ENCODE peak calls at places on chromosomes 7 and 10, in nine cellular contexts. N is AG09309; K is neural crest cell; E is NCI-H1092 treated with DMSO at 0.1 percent for 48 hours; R is stimulated activated CD4-positive, alpha-beta T cell treated with anti-CD3 and anti-CD28 coated beads, Interleukin-4, amount 100 ng/mL, for 48 hours; Q is left cardiac atrium; X is head of caudate nucleus; H is hepatocyte; Y is posterior cingulate gyrus. A is an unnamed sample.

GRCh38 chr7:135414208-135414607 is 95.7 kb downstream of the CNOT4 start:
- DNase-seq in R (no peak), H (no peak), X (no peak), K (no peak), Y (no peak), N (no peak), E (no peak), Q (no peak), A (no peak)

GRCh38 chr7:45573636-45574470 is at the start of gene ADCY1:
- DNase-seq in H (peak; percentile 68), Q (peak; percentile 32), Y (no peak), N (no peak), E (peak; percentile 30), X (no peak), R (no peak), K (peak; percentile 45), A (peak; percentile 45)

GRCh38 chr10:52250562-52250961 is 63.5 kb upstream of the DKK1 start:
- DNase-seq in Q (no peak), X (no peak), H (no peak), N (no peak), E (no peak), Y (no peak), K (no peak), R (no peak), A (no peak)

GRCh38 chr7:114910787-114911186 is 11.1 kb upstream of the MDFIC start:
- DNase-seq in Q (no peak), N (no peak), R (no peak), E (no peak), K (no peak), H (no peak), Y (no peak), X (no peak), A (no peak)

GRCh38 chr7:31493714-31494181 is 20.1 kb upstream of the ITPRID1 start:
- DNase-seq in R (no peak), N (no peak), K (no peak), E (no peak), Q (no peak), H (peak; percentile 72), X (no peak), Y (no peak), A (no peak)

GRCh38 chr7:6284055-6284400 is 11.6 kb upstream of the CYTH3 start:
- DNase-seq in Y (no peak), K (no peak), R (no peak), H (no peak), E (no peak), N (no peak), X (no peak), Q (no peak), A (no peak)

GRCh38 chr7:101947899-101948298 is 130.5 kb downstream of the CUX1 start:
- DNase-seq in H (peak; percentile 31), E (peak; percentile 82), K (no peak), Q (peak; percentile 85), X (no peak), Y (peak; percentile 86), N (no peak), R (no peak), A (peak; percentile 78)

GRCh38 chr7:83347836-83348482 is 185.3 kb upstream of the PCLO start:
- DNase-seq in Q (no peak), H (peak; percentile 81), E (no peak), Y (no peak), X (peak; percentile 22), K (no peak), N (no peak), R (no peak), A (no peak)

GRCh38 chr7:13641699-13642098 is 347.8 kb downstream of the ETV1 start:
- DNase-seq in Y (no peak), N (no peak), Q (no peak), X (no peak), K (no peak), E (no peak), H (peak; percentile 5), R (no peak), A (no peak)

GRCh38 chr7:85612514-85612913 is 425.7 kb upstream of the SEMA3D start:
- DNase-seq in Q (no peak), N (no peak), H (no peak), K (no peak), Y (no peak), X (no peak), R (no peak), E (peak; percentile 90), A (peak; percentile 63)

GRCh38 chr7:73829505-73829904 is 1.3 kb upstream of the CLDN4 start:
- DNase-seq in X (no peak), Q (no peak), K (no peak), H (no peak), E (no peak), N (no peak), Y (no peak), R (no peak), A (no peak)

GRCh38 chr10:63375006-63375405 is 90.8 kb downstream of the JMJD1C start:
- DNase-seq in Y (no peak), K (no peak), H (no peak), Q (no peak), X (no peak), N (no peak), E (no peak), R (no peak), A (no peak)

GRCh38 chr7:119895320-119895719 is 377.7 kb upstream of the KCND2 start:
- DNase-seq in X (no peak), K (no peak), Y (no peak), E (no peak), Q (no peak), N (no peak), R (no peak), H (no peak), A (no peak)

GRCh38 chr7:118995395-118995794 is 770.9 kb downstream of the ANKRD7 start:
- DNase-seq in N (no peak), E (no peak), Q (no peak), X (no peak), R (no peak), H (no peak), K (no peak), Y (no peak), A (no peak)

GRCh38 chr7:95199779-95200558 is 124.4 kb downstream of the PON1 start:
- DNase-seq in Y (peak; percentile 91), R (no peak), K (peak; percentile 18), Q (peak; percentile 22), H (peak; percentile 71), E (peak; percentile 90), N (no peak), X (peak; percentile 76), A (peak; percentile 59)

GRCh38 chr7:88291401-88292173 is 15.1 kb downstream of the STEAP4 start:
- DNase-seq in E (no peak), X (no peak), Y (no peak), K (no peak), R (no peak), H (peak; percentile 41), N (no peak), Q (no peak), A (no peak)

GRCh38 chr7:105830405-105831218 is 45.8 kb downstream of the ATXN7L1 start:
- DNase-seq in Q (no peak), H (peak; percentile 47), N (peak; percentile 94), X (no peak), E (no peak), R (no peak), Y (no peak), K (no peak), A (no peak)

GRCh38 chr7:149771199-149771636 is 2.2 kb downstream of the ZNF467 start:
- DNase-seq in E (no peak), K (no peak), Y (peak; percentile 80), Q (peak; percentile 46), H (peak; percentile 26), N (no peak), X (no peak), R (no peak), A (no peak)

GRCh38 chr10:101136007-101136707 is 5.1 kb downstream of the TLX1 start:
- DNase-seq in H (no peak), Y (peak; percentile 55), N (no peak), Q (no peak), K (no peak), X (no peak), R (no peak), E (no peak), A (peak; percentile 32)

GRCh38 chr7:33530664-33531063 is 374.7 kb upstream of the BMPER start:
- DNase-seq in K (no peak), R (no peak), N (no peak), X (no peak), E (no peak), Y (peak; percentile 14), Q (no peak), H (no peak), A (no peak)

GRCh38 chr10:75612904-75613684 is 181.7 kb downstream of the LRMDA start:
- DNase-seq in Y (no peak), Q (no peak), K (no peak), E (no peak), N (no peak), H (peak; percentile 27), X (no peak), R (no peak), A (no peak)

A was measured in NCI-H146.